ENCODE peak calls at places on chromosome 3, in ten cellular contexts. R is lung, F is GM06990, D is fibroblast of pulmonary artery, B is IMR-90, X is AG04450, W is fibroblast of lung, H is astrocyte of the cerebellum, E is epithelial cell of esophagus, Q is A549. O is an unnamed sample.

GRCh38 chr3:58052373-58053273 is 44.4 kb downstream of the FLNB start:
- DNase-seq in E (peak), F (no peak), Q (peak), D (peak), W (peak), H (peak), R (peak), B (peak), X (peak), O (peak)

GRCh38 chr3:54873059-54873695 is 54.7 kb downstream of the LRTM1 start:
- DNase-seq in H (no peak), W (no peak), R (no peak), Q (no peak), F (no peak), X (no peak), D (no peak), B (peak), E (peak), O (no peak)

GRCh38 chr3:112811150-112811884 is 35.3 kb downstream of the CD200R1L start:
- DNase-seq in D (peak), W (peak), R (peak), E (no peak), H (peak), B (peak), X (peak), F (no peak), Q (no peak), O (no peak)

GRCh38 chr3:179860275-179861107 is 176.2 kb downstream of the PEX5L start:
- DNase-seq in E (no peak), B (no peak), R (no peak), F (no peak), W (no peak), D (no peak), X (no peak), H (no peak), Q (no peak), O (no peak)

GRCh38 chr3:46299608-46300460 is 54.1 kb upstream of the CCR2 start:
- DNase-seq in R (no peak), B (no peak), D (no peak), F (no peak), W (no peak), X (no peak), H (no peak), Q (no peak), E (no peak), O (no peak)

GRCh38 chr3:136114421-136114820 is 81.7 kb downstream of the MSL2 start:
- DNase-seq in Q (no peak), D (no peak), R (peak), X (no peak), B (peak), F (no peak), E (no peak), W (no peak), H (peak), O (no peak)

GRCh38 chr3:72903004-72903403 is 15.2 kb downstream of the GXYLT2 start:
- DNase-seq in Q (peak), F (no peak), H (no peak), W (peak), D (peak), B (peak), X (no peak), E (peak), R (no peak), O (no peak)

GRCh38 chr3:61111764-61112163 is 139.5 kb downstream of the FHIT start:
- DNase-seq in R (no peak), Q (no peak), X (no peak), E (no peak), D (no peak), H (no peak), B (no peak), W (no peak), F (peak), O (no peak)

GRCh38 chr3:135271562-135272290 is 476.7 kb downstream of the EPHB1 start:
- DNase-seq in B (no peak), Q (no peak), E (no peak), W (no peak), R (no peak), F (no peak), X (no peak), D (no peak), H (no peak), O (no peak)

GRCh38 chr3:190013943-190014924 is 106.5 kb downstream of the P3H2 start:
- DNase-seq in X (no peak), F (peak), D (no peak), E (peak), R (no peak), H (no peak), W (no peak), B (no peak), Q (no peak), O (no peak)

GRCh38 chr3:54099381-54099780 is 23.0 kb upstream of the CACNA2D3 start:
- DNase-seq in B (no peak), D (no peak), Q (no peak), X (no peak), F (no peak), R (no peak), E (no peak), W (no peak), H (no peak), O (no peak)

GRCh38 chr3:27900316-27900715 is 178.2 kb upstream of the EOMES start:
- DNase-seq in Q (no peak), B (no peak), E (no peak), H (no peak), D (no peak), F (no peak), R (no peak), W (no peak), X (no peak), O (no peak)

GRCh38 chr3:50177346-50177745 is 14.1 kb upstream of the GNAT1 start:
- DNase-seq in R (no peak), B (no peak), W (peak), X (no peak), D (no peak), Q (no peak), F (no peak), E (no peak), H (no peak), O (no peak)

GRCh38 chr3:38583688-38584087 is 65.8 kb downstream of the SCN5A start:
- DNase-seq in W (no peak), D (no peak), H (no peak), E (no peak), R (no peak), F (no peak), X (no peak), B (no peak), Q (no peak), O (peak)

GRCh38 chr3:24242012-24242698 is 252.5 kb downstream of the THRB start:
- DNase-seq in W (peak), X (no peak), H (peak), F (no peak), D (peak), Q (no peak), E (peak), B (peak), R (no peak), O (no peak)

GRCh38 chr3:127423856-127424765 is 136.3 kb upstream of the PRR20G start:
- DNase-seq in X (no peak), Q (no peak), W (no peak), F (no peak), H (no peak), B (no peak), E (no peak), R (peak), D (no peak), O (no peak)

DNA sequence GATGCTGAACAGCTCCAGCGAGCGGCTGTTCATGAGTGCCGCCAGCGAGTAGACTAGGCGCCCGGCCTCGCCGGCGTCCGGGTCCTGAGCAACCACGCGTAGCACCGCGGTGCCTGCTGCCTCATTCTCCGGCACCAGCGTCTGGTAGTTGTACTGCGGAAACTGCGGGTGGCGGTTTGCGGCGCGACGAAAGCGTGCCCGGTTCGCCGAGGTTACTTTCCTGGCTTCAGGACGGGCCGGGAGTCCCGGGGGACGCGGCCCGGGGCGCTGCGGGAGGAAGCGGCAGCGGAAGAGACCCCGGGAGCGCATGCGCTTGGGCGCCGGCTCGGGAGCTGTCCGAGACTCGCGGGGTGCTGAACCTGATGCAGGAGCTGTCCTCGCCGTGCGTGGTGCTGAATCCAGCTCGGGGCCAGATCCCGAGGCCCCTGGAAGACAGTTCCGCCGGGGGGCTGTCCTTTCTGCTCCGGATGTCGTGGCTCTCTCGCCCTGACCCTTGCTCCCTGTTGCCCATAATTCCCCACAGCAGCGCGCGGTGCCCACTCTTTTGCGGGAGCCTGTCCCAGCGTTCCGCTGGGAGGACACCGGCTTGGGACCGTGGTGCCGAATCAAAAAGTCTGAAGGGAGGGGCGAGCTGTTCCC is 1.1 kb downstream of the CELSR3 start:
- DNase-seq in H (no peak), F (peak), R (peak), E (peak), D (peak), X (no peak), Q (peak), B (peak), W (peak), O (no peak)
- H3K4me3 ChIP-seq in H (peak), F (peak), R (no peak), E (peak), D (peak), X (peak), Q (peak), B (peak), W (peak), O (peak)

GRCh38 chr3:110413291-110413690 is 658.3 kb upstream of the NECTIN3 start:
- DNase-seq in Q (no peak), D (no peak), H (no peak), R (no peak), E (no peak), X (no peak), W (no peak), F (no peak), B (no peak), O (no peak)
- TF ChIP-seq CTCF in Q (no peak), D (peak), H (no peak), R (no peak), E (no peak), X (no peak), W (no peak), F (no peak), B (no peak), O (no peak)

GRCh38 chr3:153127788-153128187 is 34.2 kb upstream of the RAP2B start:
- DNase-seq in W (no peak), R (no peak), E (no peak), D (no peak), X (no peak), H (no peak), Q (no peak), F (no peak), B (peak), O (no peak)
- H3K4me3 ChIP-seq in W (no peak), R (no peak), E (no peak), D (no peak), X (no peak), H (no peak), Q (no peak), F (no peak), B (no peak), O (no peak)

DNA sequence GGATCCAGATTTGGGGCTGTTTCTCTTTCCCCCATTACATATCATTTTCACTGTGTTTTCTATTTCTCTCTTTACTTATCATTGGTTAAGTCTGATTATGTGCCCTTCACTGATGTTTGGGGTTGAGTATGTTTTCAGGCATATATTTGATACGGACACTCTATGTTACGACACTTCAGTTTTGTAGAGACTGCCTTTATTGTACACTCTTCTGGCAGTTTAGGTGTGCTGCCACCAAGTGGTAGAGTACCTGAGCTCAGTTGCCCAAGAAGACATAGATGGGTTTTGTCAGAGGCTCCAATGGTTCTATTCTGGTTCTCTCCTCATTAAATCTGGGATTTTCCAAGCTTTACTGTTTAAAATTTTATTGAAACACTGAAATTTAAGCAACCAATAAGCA is 255.0 kb upstream of the ROPN1 start:
- DNase-seq in B (peak), E (peak), W (peak), R (no peak), Q (peak), D (peak), X (no peak), H (no peak), F (no peak), O (no peak)
- TF ChIP-seq CTCF in B (peak), E (peak), W (peak), R (no peak), Q (peak), D (peak), X (peak), H (peak), F (peak), O (no peak)

GRCh38 chr3:168467085-168467714 is 371.5 kb upstream of the GOLIM4 start:
- DNase-seq in D (peak), R (peak), F (peak), X (peak), H (peak), B (peak), E (peak), Q (no peak), W (peak), O (no peak)
- H3K4me3 ChIP-seq in D (no peak), R (no peak), F (peak), X (no peak), H (no peak), B (no peak), E (no peak), Q (no peak), W (no peak), O (no peak)

GRCh38 chr3:119550090-119550910 is 9.1 kb downstream of the CD80 start:
- DNase-seq in W (no peak), E (no peak), X (no peak), R (no peak), B (no peak), Q (no peak), D (peak), F (peak), H (no peak), O (no peak)
- TF ChIP-seq CTCF in W (no peak), E (no peak), X (no peak), R (no peak), B (no peak), Q (no peak), D (no peak), F (peak), H (no peak), O (no peak)

GRCh38 chr3:149375164-149375823 is 2.2 kb downstream of the TM4SF1 start:
- DNase-seq in R (no peak), Q (no peak), D (peak), H (no peak), W (peak), E (peak), X (no peak), B (peak), F (no peak), O (no peak)

GRCh38 chr3:149376728-149377407 is 581 bp downstream of the TM4SF1 start:
- DNase-seq in X (no peak), H (no peak), D (peak), F (no peak), R (no peak), B (peak), Q (no peak), E (peak), W (peak), O (no peak)

GRCh38 chr3:149373235-149374125 is 4.0 kb downstream of the TM4SF1 start:
- DNase-seq in X (peak), W (peak), H (no peak), B (peak), D (peak), Q (no peak), R (no peak), F (no peak), E (peak), O (no peak)

GRCh38 chr3:149375824-149376196 is 1.6 kb downstream of the TM4SF1 start:
- DNase-seq in H (no peak), E (no peak), D (no peak), F (no peak), W (no peak), Q (no peak), R (no peak), X (no peak), B (no peak), O (no peak)

GRCh38 chr3:149374391-149374790 is 3.1 kb downstream of the TM4SF1 start:
- DNase-seq in W (no peak), R (no peak), Q (no peak), F (no peak), D (no peak), B (no peak), X (no peak), E (no peak), H (no peak), O (no peak)
- H3K4me3 ChIP-seq in W (no peak), R (no peak), Q (peak), F (no peak), D (peak), B (no peak), X (no peak), E (no peak), H (no peak), O (peak)

DNA sequence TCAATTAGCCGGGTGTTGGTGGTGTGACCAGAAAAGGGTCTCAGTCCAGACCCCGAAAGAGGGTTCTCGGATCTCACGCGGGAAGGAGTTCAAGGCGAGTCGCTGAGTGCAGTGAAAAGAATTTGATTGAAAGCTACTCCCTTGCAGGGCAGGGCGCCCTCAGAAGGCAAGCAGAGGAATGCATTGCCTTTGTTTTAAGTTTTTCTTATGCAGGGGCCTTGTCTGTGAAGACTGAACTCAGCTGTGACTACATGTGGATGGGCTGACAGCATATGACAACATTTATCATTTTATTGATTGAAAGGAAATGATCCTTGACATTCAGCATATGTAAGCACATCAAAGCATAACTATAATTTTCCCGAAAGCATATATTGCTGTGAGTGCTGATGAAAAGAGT is 11.8 kb downstream of the CPN2 start:
- DNase-seq in R (no peak), X (no peak), F (no peak), W (no peak), Q (no peak), E (no peak), D (no peak), H (no peak), B (no peak), O (no peak)
- TF ChIP-seq CTCF in R (no peak), X (no peak), F (peak), W (peak), Q (no peak), E (peak), D (peak), H (peak), B (no peak), O (no peak)

GRCh38 chr3:193775421-193776077 is 182.5 kb downstream of the OPA1 start:
- DNase-seq in X (no peak), B (no peak), R (no peak), F (no peak), E (no peak), Q (no peak), D (no peak), W (no peak), H (no peak), O (peak)
- H3K4me3 ChIP-seq in X (no peak), B (no peak), R (no peak), F (no peak), E (no peak), Q (no peak), D (no peak), W (no peak), H (no peak), O (no peak)

GRCh38 chr3:31210068-31210650 is 315.7 kb upstream of the GADL1 start:
- DNase-seq in E (peak), D (no peak), X (no peak), H (no peak), B (no peak), Q (no peak), F (no peak), W (no peak), R (no peak), O (no peak)
- TF ChIP-seq CTCF in E (no peak), D (no peak), X (no peak), H (peak), B (peak), Q (no peak), F (no peak), W (peak), R (no peak), O (no peak)

O was measured in coronary artery.